ENCODE peak calls at places on chromosomes 7 and 10, in five cellular contexts. O is hepatocyte, I is HCT116, R is mammary epithelial cell, M is neuronal stem cell. H is an unnamed sample.

GRCh38 chr7:142754681-142755575 is 5.7 kb downstream of the PRSS1 start:
- DNase-seq in O (no peak), I (no peak), R (no peak), M (no peak), H (no peak)

GRCh38 chr7:16697507-16698199 is 51.7 kb downstream of the BZW2 start:
- DNase-seq in O (no peak), I (no peak), R (no peak), M (no peak), H (peak)

GRCh38 chr7:134618756-134619530 is 27.7 kb upstream of the BPGM start:
- DNase-seq in O (no peak), I (no peak), R (peak), M (no peak), H (peak)

GRCh38 chr7:4725014-4725951 is 43.2 kb downstream of the FOXK1 start:
- DNase-seq in O (no peak), I (no peak), R (peak), M (peak), H (peak)

GRCh38 chr7:33640732-33641131 is 264.6 kb upstream of the BMPER start:
- DNase-seq in O (no peak), I (no peak), R (no peak), M (no peak), H (peak)

GRCh38 chr10:98456043-98456570 is 9.4 kb upstream of the HPS1 start:
- DNase-seq in O (no peak), I (no peak), R (no peak), M (no peak), H (no peak)

GRCh38 chr10:75971402-75972211 is 540.2 kb downstream of the LRMDA start:
- DNase-seq in O (peak), I (no peak), R (no peak), M (no peak), H (peak)

GRCh38 chr10:60958892-60959601 is 15.1 kb upstream of the RHOBTB1 start:
- DNase-seq in O (peak), I (no peak), R (no peak), M (no peak), H (no peak)

GRCh38 chr7:21939858-21940322 is 5.8 kb downstream of the CDCA7L start:
- DNase-seq in O (no peak), I (no peak), R (no peak), M (no peak), H (no peak)

GRCh38 chr10:78263521-78263988 is 229.9 kb downstream of the RPS24 start:
- DNase-seq in O (no peak), I (no peak), R (peak), M (no peak), H (peak)

GRCh38 chr7:141144921-141145629 is 71.2 kb downstream of the TMEM178B start:
- DNase-seq in O (no peak), I (no peak), R (no peak), M (no peak), H (no peak)

GRCh38 chr10:123808286-123808685 is 83.3 kb downstream of the CPXM2 start:
- DNase-seq in O (no peak), I (no peak), R (no peak), M (no peak), H (no peak)

GRCh38 chr10:7666253-7667023 is at the start of gene ITIH5:
- DNase-seq in O (peak), I (no peak), R (no peak), M (peak), H (no peak)

GRCh38 chr7:24517166-24517565 is 56.1 kb upstream of the PALS2 start:
- DNase-seq in O (no peak), I (no peak), R (no peak), M (no peak), H (no peak)

GRCh38 chr10:69124558-69125121 is 662 bp downstream of the VPS26A start:
- DNase-seq in O (peak), I (peak), R (peak), M (no peak), H (peak)

GRCh38 chr10:126598009-126598408 is 72.5 kb downstream of the C10orf90 start:
- DNase-seq in O (peak), I (peak), R (peak), M (peak), H (peak)

GRCh38 chr10:45558406-45558805 is 114.2 kb downstream of the ZFAND4 start:
- DNase-seq in O (no peak), I (no peak), R (no peak), M (no peak), H (no peak)

GRCh38 chr10:45553613-45554012 is 119.0 kb downstream of the ZFAND4 start:
- DNase-seq in O (no peak), I (no peak), R (peak), M (no peak), H (no peak)

GRCh38 chr10:45560262-45560661 is 112.3 kb downstream of the ZFAND4 start:
- DNase-seq in O (no peak), I (no peak), R (no peak), M (no peak), H (no peak)

GRCh38 chr10:45555789-45556188 is 116.8 kb downstream of the ZFAND4 start:
- DNase-seq in O (no peak), I (no peak), R (no peak), M (no peak), H (peak)

DNA sequence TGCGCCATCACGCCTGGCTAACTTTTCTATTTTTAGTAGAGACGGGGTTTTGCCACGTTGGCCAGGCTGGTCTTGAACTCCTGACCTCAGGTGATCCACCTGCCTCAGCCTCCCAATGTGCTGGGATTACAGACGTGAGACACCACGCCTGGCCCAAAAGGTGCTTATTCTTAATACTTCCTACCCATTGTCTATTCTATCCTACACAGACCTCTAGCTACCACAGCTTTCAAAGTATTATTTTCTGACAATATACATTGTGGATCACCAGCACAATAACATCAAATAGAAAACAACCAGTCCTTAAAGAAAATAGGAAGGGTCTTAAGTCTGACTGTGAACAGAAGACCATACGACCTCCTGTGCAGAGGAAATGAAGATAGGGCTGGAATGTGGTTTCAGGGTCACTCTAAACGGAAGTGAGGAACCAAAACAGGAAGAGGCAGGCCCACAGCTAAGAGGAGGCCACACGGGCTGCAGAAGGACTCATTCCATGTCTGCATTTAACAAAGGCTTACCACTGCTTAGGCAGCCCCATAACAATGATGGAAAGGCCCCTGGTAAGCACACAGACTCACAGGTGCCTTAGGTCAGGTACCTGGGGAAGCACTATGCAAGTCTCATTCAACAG is 115.2 kb downstream of the ZFAND4 start:
- DNase-seq in O (no peak), I (no peak), R (no peak), M (no peak), H (no peak)
- H3K4me3 ChIP-seq in O (no peak), I (no peak), R (no peak), M (no peak), H (no peak)

DNA sequence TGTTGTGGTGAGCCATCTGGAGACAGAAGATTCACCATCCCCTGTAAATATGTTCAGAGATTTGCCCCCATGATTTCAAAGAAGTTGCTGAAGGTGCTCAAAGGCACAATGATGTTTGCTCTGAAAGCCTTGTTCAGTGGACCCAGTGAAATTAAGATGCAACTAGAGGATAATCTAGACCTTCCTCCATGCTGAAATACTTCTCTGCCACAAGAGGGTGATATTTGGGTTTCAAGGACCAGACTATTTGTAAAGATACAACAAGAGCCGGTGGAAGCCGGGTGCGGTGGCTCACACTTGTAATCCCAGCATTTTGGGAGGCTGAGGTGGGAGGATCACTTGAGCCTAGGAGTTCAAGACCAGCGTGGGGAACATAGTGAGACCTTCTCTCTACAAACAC is 13.5 kb upstream of the MSRB2 start:
- DNase-seq in O (no peak), I (peak), R (no peak), M (no peak), H (no peak)
- H2AFZ ChIP-seq in O (no peak), I (no peak), R (no peak), M (no peak), H (no peak)

DNA sequence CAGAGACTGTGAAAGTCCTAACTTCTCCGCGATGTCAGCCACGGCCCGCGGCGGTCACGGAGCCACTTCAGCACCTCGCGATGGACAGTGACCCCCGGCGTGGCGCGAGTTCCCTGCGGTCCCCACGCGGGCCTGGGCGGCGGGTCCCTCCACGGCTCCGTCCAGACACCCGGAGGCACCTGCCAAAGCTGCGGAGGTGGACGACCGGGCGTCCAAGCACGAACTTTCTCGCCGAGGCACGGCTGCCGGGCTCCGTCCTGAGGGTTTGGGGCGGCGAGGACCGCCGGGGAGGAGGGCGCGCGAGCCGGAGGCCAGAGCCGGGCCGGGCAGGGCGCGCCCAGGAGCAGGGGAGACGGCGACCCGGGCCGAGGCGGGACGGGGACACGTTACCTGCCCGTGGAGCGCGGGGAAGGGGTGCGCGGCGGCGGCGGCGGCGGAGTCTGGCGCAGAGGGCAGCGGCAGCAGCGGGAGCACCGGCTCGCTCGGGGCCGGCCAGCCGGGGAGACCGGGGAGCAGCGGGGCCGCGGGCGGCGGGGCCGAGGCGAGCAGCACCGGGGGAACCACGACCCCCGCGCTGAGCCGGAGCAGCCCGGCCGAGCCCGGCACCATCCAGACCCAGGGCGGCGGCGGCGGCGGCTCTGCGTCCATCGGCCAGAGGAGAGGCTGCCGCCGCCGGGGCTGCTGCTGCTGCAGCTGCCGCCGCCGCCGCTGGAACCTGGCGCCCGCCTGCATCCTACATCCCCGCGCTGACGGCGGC is 439 bp downstream of the TCERG1L start:
- DNase-seq in O (peak), I (no peak), R (no peak), M (no peak), H (no peak)
- H3K4me3 ChIP-seq in O (peak), I (no peak), R (no peak), M (no peak), H (no peak)

DNA sequence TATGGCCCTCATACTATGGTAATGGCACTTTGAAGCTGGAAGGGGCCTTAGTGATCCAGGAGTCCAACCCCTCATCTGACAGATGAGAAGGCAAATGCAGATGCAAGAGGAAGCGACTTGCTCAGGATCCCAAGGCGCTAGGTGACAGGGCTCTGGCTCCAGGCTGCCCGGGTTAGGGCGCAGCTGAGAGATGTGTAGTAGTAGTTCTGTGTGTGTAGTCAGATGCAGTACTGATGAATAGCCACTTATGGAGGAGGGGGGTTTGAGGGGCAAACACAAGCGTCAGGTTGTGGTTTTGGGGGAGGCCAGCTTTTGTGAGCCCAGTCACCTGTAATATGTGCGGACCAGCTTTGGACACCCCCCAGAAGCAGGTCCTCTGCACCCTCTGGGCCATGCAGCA is 4.8 kb downstream of the ADRA2A start:
- DNase-seq in O (no peak), I (no peak), R (no peak), M (no peak), H (no peak)
- H2AFZ ChIP-seq in O (no peak), I (no peak), R (no peak), M (no peak), H (no peak)

GRCh38 chr7:55517191-55517633 is 55.1 kb downstream of the VOPP1 start:
- DNase-seq in O (no peak), I (no peak), R (no peak), M (no peak), H (no peak)

GRCh38 chr7:55514546-55515265 is 57.6 kb downstream of the VOPP1 start:
- DNase-seq in O (no peak), I (no peak), R (no peak), M (no peak), H (no peak)

GRCh38 chr7:55517936-55518689 is 54.2 kb downstream of the VOPP1 start:
- DNase-seq in O (no peak), I (no peak), R (no peak), M (no peak), H (no peak)

GRCh38 chr7:55515569-55516279 is 56.6 kb downstream of the VOPP1 start:
- DNase-seq in O (no peak), I (no peak), R (no peak), M (no peak), H (no peak)

DNA sequence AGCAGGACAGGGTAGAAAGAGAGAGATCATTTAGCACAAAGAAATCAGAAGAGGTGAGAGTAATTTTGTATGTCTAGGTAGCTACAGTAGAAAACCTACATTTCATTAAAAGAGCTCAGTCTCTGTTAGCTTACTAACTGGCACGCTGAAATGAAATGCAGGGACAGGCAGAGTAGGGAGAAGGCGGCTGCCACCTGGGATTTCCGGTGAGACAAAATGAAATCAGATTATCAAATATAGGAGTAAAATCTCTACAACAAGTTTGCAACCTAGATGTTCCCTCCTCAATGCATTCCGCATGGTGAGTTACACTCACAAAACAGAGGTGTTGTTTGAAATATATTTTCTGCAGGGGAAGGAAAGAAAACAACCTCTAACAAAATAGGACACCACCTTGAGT is 55.9 kb downstream of the VOPP1 start:
- DNase-seq in O (no peak), I (no peak), R (no peak), M (no peak), H (no peak)
- H3K4me3 ChIP-seq in O (no peak), I (no peak), R (no peak), M (no peak), H (no peak)

GRCh38 chr10:25933653-25934608 is at the start of gene MYO3A:
- DNase-seq in O (peak), I (no peak), R (no peak), M (peak), H (no peak)

DNA sequence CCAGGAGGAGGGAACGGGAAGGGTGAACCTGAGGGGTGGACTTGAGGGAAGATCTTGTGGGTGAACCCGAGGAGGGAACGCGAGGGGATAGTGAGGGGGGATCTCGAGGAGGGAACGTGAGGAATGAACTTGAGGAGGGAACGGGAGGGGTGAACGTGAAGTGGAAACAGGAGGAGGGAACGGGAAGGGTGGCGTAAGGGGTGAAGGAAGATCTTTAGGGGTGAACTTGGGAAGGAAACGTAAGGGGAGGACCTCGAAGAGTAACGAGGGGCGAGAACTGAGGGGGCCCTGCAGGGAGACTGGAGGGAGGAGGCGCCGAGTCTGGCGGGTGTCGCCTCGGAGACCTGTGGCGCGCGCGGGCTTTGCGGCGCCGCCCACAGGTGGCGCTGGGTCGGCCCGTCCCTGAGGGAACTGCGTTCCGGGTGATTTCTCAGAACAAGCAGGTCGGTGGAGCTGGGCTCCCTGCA is 677 bp downstream of the MYO3A start:
- DNase-seq in O (peak), I (no peak), R (no peak), M (no peak), H (peak)
- H2AFZ ChIP-seq in O (peak), I (no peak), R (peak), M (peak), H (no peak)

GRCh38 chr7:20217193-20217948 is at the start of gene MACC1:
- DNase-seq in O (peak), I (peak), R (peak), M (peak), H (no peak)
- H3K4me3 ChIP-seq in O (peak), I (peak), R (no peak), M (no peak), H (no peak)

DNA sequence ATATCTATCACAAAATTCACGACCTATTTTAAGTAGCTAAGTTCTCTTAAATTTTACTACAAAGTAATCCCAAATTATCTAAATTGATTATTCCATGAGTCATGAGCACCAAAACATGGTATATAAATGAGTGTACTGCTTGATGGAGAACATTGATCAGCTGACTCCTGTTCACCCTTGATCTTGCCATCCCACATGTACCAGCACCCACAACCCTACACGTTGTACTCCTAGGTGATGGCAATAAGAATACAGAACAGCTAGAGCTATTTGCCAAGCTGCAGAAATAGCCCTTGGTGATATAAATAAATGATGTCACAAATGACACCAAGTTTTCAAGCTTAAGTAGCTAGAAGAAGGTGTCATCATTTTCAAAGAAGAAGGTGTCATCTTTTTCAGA is 235.5 kb downstream of the GRM8 start:
- DNase-seq in O (no peak), I (no peak), R (no peak), M (no peak), H (no peak)
- H2AFZ ChIP-seq in O (no peak), I (no peak), R (no peak), M (no peak), H (no peak)

GRCh38 chr7:102146122-102146521 is 140.5 kb upstream of the SH2B2 start:
- DNase-seq in O (no peak), I (no peak), R (no peak), M (no peak), H (no peak)

GRCh38 chr7:102138676-102139075 is 148.0 kb upstream of the SH2B2 start:
- DNase-seq in O (no peak), I (no peak), R (no peak), M (no peak), H (no peak)

GRCh38 chr7:102140952-102141370 is 145.7 kb upstream of the SH2B2 start:
- DNase-seq in O (no peak), I (no peak), R (no peak), M (no peak), H (no peak)
- H3K4me3 ChIP-seq in O (no peak), I (no peak), R (no peak), M (no peak), H (no peak)

H was measured in osteoblast.